ENCODE peak calls at places on chromosome 6, in four cellular contexts. K, A, M and O are unnamed samples.

GRCh38 chr6:125812394-125813231 is 21.9 kb downstream of the NCOA7 start:
- DNase-seq in K (peak), A (no peak), M (no peak), O (no peak)

GRCh38 chr6:108744244-108744972 is 103.8 kb upstream of the ARMC2 start:
- DNase-seq in K (no peak), A (no peak), M (no peak), O (no peak)

GRCh38 chr6:161056451-161056850 is 64.9 kb downstream of the MAP3K4 start:
- DNase-seq in K (no peak), A (no peak), M (no peak), O (no peak)

GRCh38 chr6:135162678-135163439 is 18.2 kb upstream of the MYB start:
- DNase-seq in K (no peak), A (peak), M (no peak), O (no peak)

GRCh38 chr6:135351635-135352034 is 145.9 kb downstream of the AHI1 start:
- DNase-seq in K (no peak), A (no peak), M (no peak), O (no peak)

GRCh38 chr6:147855823-147856222 is 347.3 kb downstream of the SAMD5 start:
- DNase-seq in K (no peak), A (no peak), M (no peak), O (no peak)

GRCh38 chr6:39653631-39654030 is 71.6 kb downstream of the KIF6 start:
- DNase-seq in K (no peak), A (no peak), M (no peak), O (no peak)

GRCh38 chr6:42010185-42010872 is 40.0 kb upstream of the TAF8 start:
- DNase-seq in K (peak), A (peak), M (no peak), O (no peak)

GRCh38 chr6:131831392-131831791 is 23.6 kb downstream of the ENPP1 start:
- DNase-seq in K (peak), A (no peak), M (no peak), O (no peak)

GRCh38 chr6:157148391-157149323 is 174.7 kb downstream of the TMEM242 start:
- DNase-seq in K (peak), A (no peak), M (peak), O (peak)

GRCh38 chr6:45483021-45483420 is 105.3 kb upstream of the SUPT3H start:
- DNase-seq in K (peak), A (no peak), M (no peak), O (no peak)

GRCh38 chr6:151445482-151445881 is 6.4 kb downstream of the RMND1 start:
- DNase-seq in K (peak), A (no peak), M (no peak), O (no peak)

GRCh38 chr6:12097791-12098190 is 85.7 kb downstream of the HIVEP1 start:
- DNase-seq in K (peak), A (no peak), M (no peak), O (no peak)

GRCh38 chr6:157596461-157596860 is 215.5 kb downstream of the ZDHHC14 start:
- DNase-seq in K (no peak), A (no peak), M (no peak), O (no peak)

GRCh38 chr6:35497571-35498406 is 910 bp upstream of the TEAD3 start:
- DNase-seq in K (peak), A (peak), M (no peak), O (no peak)

GRCh38 chr6:93351222-93351621 is 68.1 kb downstream of the EPHA7 start:
- DNase-seq in K (no peak), A (no peak), M (no peak), O (no peak)

GRCh38 chr6:40947876-40948514 is 91.0 kb downstream of the UNC5CL start:
- DNase-seq in K (peak), A (no peak), M (no peak), O (no peak)

GRCh38 chr6:20319520-20320357 is 81.9 kb upstream of the E2F3 start:
- DNase-seq in K (no peak), A (peak), M (no peak), O (no peak)

GRCh38 chr6:18101271-18101670 is 21.2 kb downstream of the NHLRC1 start:
- DNase-seq in K (peak), A (no peak), M (no peak), O (no peak)

GRCh38 chr6:122657601-122658000 is 47.4 kb downstream of the PKIB start:
- DNase-seq in K (peak), A (no peak), M (no peak), O (no peak)

GRCh38 chr6:36442671-36443497 is at the start of the genes KCTD20 and PXT1:
- DNase-seq in K (peak), A (peak), M (peak), O (peak)

GRCh38 chr6:119742188-119742803 is 392.7 kb upstream of the MAN1A1 start:
- DNase-seq in K (peak), A (peak), M (no peak), O (no peak)

GRCh38 chr6:106051241-106051640 is 34.9 kb upstream of the PRDM1 start:
- DNase-seq in K (no peak), A (no peak), M (no peak), O (no peak)

GRCh38 chr6:121748850-121749249 is 313.4 kb downstream of the GJA1 start:
- DNase-seq in K (no peak), A (no peak), M (no peak), O (no peak)

GRCh38 chr6:158406736-158407135 is 94.5 kb downstream of the TULP4 start:
- DNase-seq in K (no peak), A (no peak), M (no peak), O (no peak)

GRCh38 chr6:74755748-74756147 is 450.1 kb downstream of the COL12A1 start:
- DNase-seq in K (no peak), A (no peak), M (no peak), O (no peak)

GRCh38 chr6:130675072-130675471 is 152.1 kb upstream of the SMLR1 start:
- DNase-seq in K (peak), A (peak), M (no peak), O (no peak)

GRCh38 chr6:169250660-169251059 is 3.0 kb downstream of the THBS2 start:
- DNase-seq in K (peak), A (no peak), M (peak), O (peak)

GRCh38 chr6:37546141-37546871 is 46.6 kb upstream of the CCDC167 start:
- DNase-seq in K (no peak), A (peak), M (no peak), O (no peak)

GRCh38 chr6:19465760-19466159 is 371.4 kb upstream of the ID4 start:
- DNase-seq in K (peak), A (no peak), M (no peak), O (no peak)

GRCh38 chr6:164928366-164929154 is 380.8 kb downstream of the C6orf118 start:
- DNase-seq in K (no peak), A (no peak), M (peak), O (peak)

GRCh38 chr6:170423814-170424633 is 117.5 kb downstream of the FAM120B start:
- DNase-seq in K (no peak), A (no peak), M (no peak), O (no peak)

GRCh38 chr6:70375882-70376281 is 37.4 kb upstream of the FAM135A start:
- DNase-seq in K (no peak), A (no peak), M (no peak), O (no peak)

GRCh38 chr6:26476893-26477292 is 19.1 kb downstream of the BTN2A1 start:
- DNase-seq in K (no peak), A (no peak), M (no peak), O (no peak)

GRCh38 chr6:100695445-100695844 is 185.7 kb downstream of the ASCC3 start:
- DNase-seq in K (no peak), A (no peak), M (no peak), O (no peak)